ENCODE peak calls at places on chromosomes 3 and 15, in six cellular contexts. One of them, this sample, is unnamed.

GRCh38 chr15:35626531-35626930 is 80.6 kb upstream of the DPH6 start:
- DNase-seq in stimulated activated naive CD8-positive, alpha-beta T cell treated with anti-CD3 and anti-CD28 coated beads, Interleukin-15, amount 100 ng/mL, for 72 hours: no peak
- DNase-seq in osteocyte: no peak
- DNase-seq in neural crest cell: no peak
- DNase-seq in GM13976: no peak
- DNase-seq in HL-60: no peak
- DNase-seq in this sample: no peak

GRCh38 chr15:65055201-65055870 is 10.1 kb downstream of the SLC51B start:
- DNase-seq in stimulated activated naive CD8-positive, alpha-beta T cell treated with anti-CD3 and anti-CD28 coated beads, Interleukin-15, amount 100 ng/mL, for 72 hours: no peak
- DNase-seq in osteocyte: no peak
- DNase-seq in neural crest cell: no peak
- DNase-seq in GM13976: no peak
- DNase-seq in HL-60: no peak
- DNase-seq in this sample: no peak

GRCh38 chr3:11548721-11549131 is 95.0 kb downstream of the VGLL4 start:
- DNase-seq in stimulated activated naive CD8-positive, alpha-beta T cell treated with anti-CD3 and anti-CD28 coated beads, Interleukin-15, amount 100 ng/mL, for 72 hours: no peak
- DNase-seq in osteocyte: no peak
- DNase-seq in neural crest cell: no peak
- DNase-seq in GM13976: no peak
- DNase-seq in HL-60: no peak
- DNase-seq in this sample: no peak

GRCh38 chr3:131390331-131390730 is 8.8 kb downstream of the NUDT16 start:
- DNase-seq in stimulated activated naive CD8-positive, alpha-beta T cell treated with anti-CD3 and anti-CD28 coated beads, Interleukin-15, amount 100 ng/mL, for 72 hours: no peak
- DNase-seq in osteocyte: no peak
- DNase-seq in neural crest cell: no peak
- DNase-seq in GM13976: no peak
- DNase-seq in HL-60: no peak
- DNase-seq in this sample: no peak

GRCh38 chr15:41955807-41956525 is 16.4 kb downstream of the EHD4 start:
- DNase-seq in stimulated activated naive CD8-positive, alpha-beta T cell treated with anti-CD3 and anti-CD28 coated beads, Interleukin-15, amount 100 ng/mL, for 72 hours: no peak
- DNase-seq in osteocyte: peak; percentile 64
- DNase-seq in neural crest cell: no peak
- DNase-seq in GM13976: no peak
- DNase-seq in HL-60: no peak
- DNase-seq in this sample: no peak

GRCh38 chr3:134374791-134375541 is 719 bp upstream of the AMOTL2 start:
- DNase-seq in stimulated activated naive CD8-positive, alpha-beta T cell treated with anti-CD3 and anti-CD28 coated beads, Interleukin-15, amount 100 ng/mL, for 72 hours: no peak
- DNase-seq in osteocyte: no peak
- DNase-seq in neural crest cell: no peak
- DNase-seq in GM13976: no peak
- DNase-seq in HL-60: no peak
- DNase-seq in this sample: no peak

GRCh38 chr3:51620543-51620942 is 50.5 kb upstream of the TEX264 start:
- DNase-seq in stimulated activated naive CD8-positive, alpha-beta T cell treated with anti-CD3 and anti-CD28 coated beads, Interleukin-15, amount 100 ng/mL, for 72 hours: no peak
- DNase-seq in osteocyte: no peak
- DNase-seq in neural crest cell: no peak
- DNase-seq in GM13976: no peak
- DNase-seq in HL-60: no peak
- DNase-seq in this sample: no peak

GRCh38 chr15:60582370-60583036 is 103.6 kb upstream of the ICE2 start:
- DNase-seq in stimulated activated naive CD8-positive, alpha-beta T cell treated with anti-CD3 and anti-CD28 coated beads, Interleukin-15, amount 100 ng/mL, for 72 hours: peak; percentile 66
- DNase-seq in osteocyte: no peak
- DNase-seq in neural crest cell: no peak
- DNase-seq in GM13976: peak; percentile 34
- DNase-seq in HL-60: no peak
- DNase-seq in this sample: no peak

GRCh38 chr15:40081691-40082194 is 26.9 kb downstream of the BMF start:
- DNase-seq in stimulated activated naive CD8-positive, alpha-beta T cell treated with anti-CD3 and anti-CD28 coated beads, Interleukin-15, amount 100 ng/mL, for 72 hours: no peak
- DNase-seq in osteocyte: no peak
- DNase-seq in neural crest cell: peak; percentile 78
- DNase-seq in GM13976: no peak
- DNase-seq in HL-60: no peak
- DNase-seq in this sample: no peak